ENCODE peak calls at places on chromosomes 12 and 14, in seven cellular contexts. L, J, I, T, U, C and R are unnamed samples.

GRCh38 chr12:54040148-54040494 is 7.3 kb downstream of the HOXC5 start:
- DNase-seq in L (no peak), C (no peak), T (no peak), J (no peak), U (peak), I (no peak), R (no peak)

GRCh38 chr14:64235652-64236640 is 58.2 kb downstream of the ESR2 start:
- DNase-seq in I (no peak), J (no peak), L (no peak), U (no peak), T (no peak), C (no peak), R (no peak)

GRCh38 chr12:65536876-65537661 is 258.6 kb downstream of the MSRB3 start:
- DNase-seq in J (peak), L (no peak), C (peak), U (no peak), T (no peak), I (peak), R (no peak)

GRCh38 chr14:105600939-105601359 is 74.6 kb downstream of the TMEM121 start:
- DNase-seq in U (no peak), I (no peak), L (no peak), C (no peak), T (no peak), J (no peak), R (no peak)

GRCh38 chr14:24080888-24081738 is 9.8 kb downstream of the CPNE6 start:
- DNase-seq in T (no peak), C (peak), I (peak), L (no peak), J (no peak), U (peak), R (no peak)

GRCh38 chr12:14256139-14256538 is 109.3 kb upstream of the ATF7IP start:
- DNase-seq in I (no peak), U (no peak), L (no peak), T (no peak), C (peak), J (no peak), R (no peak)

GRCh38 chr14:100108840-100109593 is 43.8 kb downstream of the EVL start:
- DNase-seq in I (no peak), U (no peak), L (peak), J (no peak), T (no peak), C (no peak), R (no peak)

GRCh38 chr12:76013603-76014002 is 18.0 kb downstream of the PHLDA1 start:
- DNase-seq in U (no peak), C (no peak), T (no peak), I (no peak), J (no peak), L (no peak), R (no peak)

GRCh38 chr14:101055106-101055662 is 151.7 kb upstream of the RTL1 start:
- DNase-seq in L (no peak), I (no peak), T (no peak), C (no peak), U (no peak), J (no peak), R (no peak)

GRCh38 chr12:116698554-116698953 is 39.3 kb downstream of the SPRING1 start:
- DNase-seq in I (no peak), U (no peak), J (no peak), C (no peak), L (no peak), T (no peak), R (no peak)

GRCh38 chr14:100868621-100869370 is 34.7 kb downstream of the RTL1 start:
- DNase-seq in U (no peak), C (no peak), T (no peak), J (no peak), L (peak), I (no peak), R (no peak)

GRCh38 chr12:98456583-98457573 is 58.5 kb upstream of the TMPO start:
- DNase-seq in U (peak), I (peak), L (no peak), J (peak), T (no peak), C (peak), R (no peak)

GRCh38 chr12:49446571-49446970 is 79.3 kb downstream of the SPATS2 start:
- DNase-seq in U (no peak), J (no peak), I (no peak), C (no peak), L (no peak), T (no peak), R (no peak)

GRCh38 chr12:40735551-40736230 is 43.5 kb downstream of the CNTN1 start:
- DNase-seq in I (no peak), C (no peak), T (no peak), L (no peak), J (no peak), U (no peak), R (no peak)

GRCh38 chr14:23071244-23071974 is 14.1 kb upstream of the CDH24 start:
- DNase-seq in U (peak), L (peak), T (peak), I (peak), J (peak), C (peak), R (peak)

GRCh38 chr14:66117600-66117999 is 368.6 kb upstream of the CCDC196 start:
- DNase-seq in L (no peak), J (no peak), I (no peak), U (no peak), C (peak), T (no peak), R (no peak)

GRCh38 chr12:121628037-121628436 is 1.7 kb downstream of the ORAI1 start:
- DNase-seq in L (no peak), T (no peak), J (no peak), U (peak), I (no peak), C (no peak), R (no peak)

GRCh38 chr12:82412246-82412645 is 53.9 kb downstream of the METTL25 start:
- DNase-seq in T (peak), J (no peak), C (no peak), U (no peak), I (no peak), L (no peak), R (no peak)

GRCh38 chr14:59244581-59244980 is 56.1 kb downstream of the DAAM1 start:
- DNase-seq in I (no peak), T (no peak), J (no peak), C (no peak), U (no peak), L (no peak), R (no peak)

GRCh38 chr14:64983439-64984310 is 3.0 kb upstream of the FNTB start:
- DNase-seq in C (peak), T (no peak), U (peak), I (peak), L (no peak), J (no peak), R (no peak)

GRCh38 chr12:13686243-13686642 is 295.2 kb downstream of the GRIN2B start:
- DNase-seq in I (no peak), J (no peak), T (no peak), C (no peak), U (no peak), L (no peak), R (no peak)

GRCh38 chr12:122423258-122424165 is 1.0 kb upstream of the CLIP1 start:
- DNase-seq in L (no peak), J (no peak), T (no peak), C (peak), U (no peak), I (peak), R (peak)

GRCh38 chr12:121128908-121129704 is 3.6 kb upstream of the P2RX7 start:
- DNase-seq in T (peak), I (peak), J (peak), C (peak), U (peak), L (peak), R (peak)

GRCh38 chr14:51776102-51776894 is 84.1 kb upstream of the GNG2 start:
- DNase-seq in J (peak), C (peak), U (peak), T (no peak), I (no peak), L (no peak), R (no peak)

GRCh38 chr12:4824415-4824814 is 85.3 kb upstream of the KCNA1 start:
- DNase-seq in C (peak), U (no peak), L (no peak), T (no peak), J (no peak), I (no peak), R (no peak)

GRCh38 chr14:55129086-55129427 is at the start of gene LGALS3:
- DNase-seq in L (peak), T (no peak), J (peak), U (peak), C (peak), I (peak), R (no peak)

GRCh38 chr12:27226319-27226984 is 17.6 kb upstream of the STK38L start:
- DNase-seq in I (no peak), C (peak), J (peak), T (no peak), L (no peak), U (no peak), R (no peak)

GRCh38 chr12:107634530-107634929 is 51.1 kb upstream of the PWP1 start:
- DNase-seq in U (no peak), T (no peak), C (no peak), L (no peak), J (no peak), I (no peak), R (no peak)

GRCh38 chr14:102625564-102626296 is 33.3 kb downstream of the RCOR1 start:
- DNase-seq in J (no peak), I (no peak), T (no peak), U (no peak), C (no peak), L (no peak), R (no peak)

GRCh38 chr12:47867496-47867941 is 37.3 kb downstream of the VDR start:
- DNase-seq in I (peak), U (peak), C (peak), L (no peak), T (no peak), J (no peak), R (no peak)

GRCh38 chr14:64721899-64722298 is 17.7 kb downstream of the PLEKHG3 start:
- DNase-seq in I (no peak), C (no peak), J (no peak), L (no peak), U (no peak), T (no peak), R (no peak)

GRCh38 chr12:109777544-109777943 is 55.7 kb downstream of the TRPV4 start:
- DNase-seq in L (no peak), U (peak), J (no peak), T (no peak), I (no peak), C (peak), R (no peak)

GRCh38 chr12:120231316-120232011 is 30.6 kb upstream of the RPLP0 start:
- DNase-seq in U (peak), C (peak), L (no peak), I (peak), J (peak), T (peak), R (no peak)

GRCh38 chr12:12734561-12735071 is 17.4 kb downstream of the CDKN1B start:
- DNase-seq in L (no peak), T (no peak), J (no peak), I (no peak), C (no peak), U (no peak), R (no peak)

GRCh38 chr12:130977759-130978127 is 24.0 kb downstream of the ADGRD1 start:
- DNase-seq in T (no peak), L (no peak), C (no peak), U (no peak), J (no peak), I (no peak), R (no peak)

GRCh38 chr14:54275997-54276396 is 120.8 kb upstream of the CDKN3 start:
- DNase-seq in L (no peak), C (no peak), I (no peak), J (no peak), U (no peak), T (no peak), R (no peak)

GRCh38 chr12:100656806-100657205 is 83.3 kb downstream of the GAS2L3 start:
- DNase-seq in U (no peak), J (no peak), C (no peak), L (no peak), I (no peak), T (no peak), R (no peak)

GRCh38 chr12:21766403-21766802 is 8.1 kb downstream of the KCNJ8 start:
- DNase-seq in T (no peak), I (no peak), J (no peak), U (no peak), L (no peak), C (no peak), R (no peak)

DNA sequence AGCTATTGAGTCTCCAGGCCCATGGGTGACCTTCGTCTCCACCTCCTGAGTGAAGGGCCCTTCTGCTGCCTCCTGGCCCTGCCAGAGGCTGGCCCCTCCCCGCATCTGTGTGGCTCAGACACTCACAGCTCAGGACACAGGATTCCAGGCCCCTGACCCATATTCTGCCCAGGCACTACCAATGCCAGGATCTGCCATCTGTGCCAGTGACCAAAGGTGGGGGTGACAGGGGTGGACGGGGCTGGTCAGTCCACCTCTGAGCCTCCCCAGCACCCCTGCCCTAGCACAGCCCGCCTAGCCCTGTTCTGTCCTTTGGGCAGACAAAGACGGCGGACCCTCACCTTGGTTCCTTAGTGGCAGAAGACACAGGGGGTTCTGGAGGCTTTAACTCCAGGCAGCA is 2.8 kb downstream of the ASB2 start:
- DNase-seq in L (no peak), J (no peak), U (no peak), C (no peak), T (no peak), I (no peak), R (no peak)
- H3K4me3 ChIP-seq in L (no peak), J (no peak), U (no peak), C (no peak), T (no peak), I (no peak), R (peak)

GRCh38 chr12:2613674-2614073 is 181.1 kb upstream of the FKBP4 start:
- DNase-seq in C (peak), L (no peak), T (no peak), U (no peak), I (no peak), J (no peak), R (no peak)
- TF ChIP-seq POLR2AphosphoS5 in C (no peak), L (no peak), T (no peak), U (no peak), I (peak), J (peak), R (peak)

GRCh38 chr12:52818376-52818775 is 4.5 kb upstream of the KRT4 start:
- DNase-seq in U (no peak), C (no peak), L (no peak), I (no peak), J (no peak), T (no peak), R (no peak)
- H3K4me3 ChIP-seq in U (no peak), C (no peak), L (no peak), I (no peak), J (no peak), T (no peak), R (no peak)

GRCh38 chr14:69767369-69767999 is 542 bp downstream of the SRSF5 start:
- DNase-seq in T (peak), C (peak), I (peak), J (peak), U (peak), L (peak), R (peak)

GRCh38 chr14:69771136-69771535 is 4.2 kb downstream of the SRSF5 start:
- DNase-seq in C (no peak), U (no peak), T (no peak), L (no peak), I (no peak), J (no peak), R (no peak)

GRCh38 chr14:69768873-69769272 is 1.9 kb downstream of the SRSF5 start:
- DNase-seq in C (peak), I (no peak), L (no peak), J (no peak), T (no peak), U (no peak), R (no peak)

GRCh38 chr14:69770559-69770958 is 3.6 kb downstream of the SRSF5 start:
- DNase-seq in J (no peak), C (no peak), T (no peak), I (no peak), U (no peak), L (no peak), R (peak)

GRCh38 chr14:69769623-69770022 is 2.7 kb downstream of the SRSF5 start:
- DNase-seq in C (no peak), U (no peak), T (no peak), I (no peak), L (no peak), J (no peak), R (peak)
- TF ChIP-seq POLR2AphosphoS5 in C (no peak), U (no peak), T (no peak), I (no peak), L (no peak), J (peak), R (no peak)

GRCh38 chr12:95336387-95337067 is 118.9 kb downstream of the VEZT start:
- DNase-seq in J (peak), U (peak), T (no peak), L (peak), I (peak), C (peak), R (no peak)

GRCh38 chr12:95339086-95339788 is 121.6 kb downstream of the VEZT start:
- DNase-seq in J (no peak), T (no peak), L (no peak), U (no peak), C (no peak), I (no peak), R (no peak)

GRCh38 chr12:95337176-95337575 is 119.6 kb downstream of the VEZT start:
- DNase-seq in T (no peak), J (no peak), C (no peak), I (no peak), U (no peak), L (no peak), R (no peak)

DNA sequence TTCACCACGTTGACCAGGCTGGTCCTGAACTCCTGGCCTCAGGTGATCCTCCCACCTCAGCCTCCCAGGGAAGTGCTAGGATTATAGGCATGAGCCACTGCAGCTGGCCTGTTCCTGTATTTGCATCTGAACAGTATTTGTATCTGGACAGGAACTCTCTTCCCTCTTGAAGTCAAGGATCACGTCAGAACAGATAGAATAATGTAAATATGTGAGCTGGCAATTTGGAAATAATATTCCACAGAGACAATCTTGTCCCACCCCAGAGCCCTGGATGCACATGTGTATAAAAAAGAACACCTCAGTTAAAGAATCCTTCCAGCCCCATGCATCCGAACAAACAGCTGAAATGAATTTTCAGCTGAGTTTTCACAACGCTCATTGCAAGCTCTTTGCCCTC is 118.3 kb downstream of the VEZT start:
- DNase-seq in C (no peak), I (no peak), J (no peak), T (no peak), U (no peak), L (no peak), R (no peak)
- H3K4me3 ChIP-seq in C (no peak), I (peak), J (no peak), T (no peak), U (no peak), L (no peak), R (peak)

DNA sequence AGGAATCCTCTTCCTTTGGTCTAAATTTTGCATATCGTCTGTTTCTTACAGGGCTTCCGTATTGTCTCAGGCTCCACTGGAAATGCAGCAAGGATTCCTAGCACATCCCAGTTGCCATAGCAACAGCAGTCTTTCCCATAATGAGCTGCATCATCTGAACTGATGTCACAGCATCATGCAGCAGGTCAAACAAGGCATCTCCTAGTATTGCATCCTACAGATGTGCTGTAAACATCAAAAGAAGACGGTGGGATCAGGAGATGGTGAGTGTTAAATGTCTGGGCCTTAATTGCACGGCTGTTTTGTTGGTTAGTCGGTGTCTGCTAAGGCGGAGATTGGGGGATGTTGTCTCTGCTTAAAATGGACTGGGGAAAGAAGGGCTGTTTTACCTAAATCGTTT is at the start of gene AKAP6:
- DNase-seq in L (no peak), I (no peak), J (no peak), U (peak), C (no peak), T (no peak), R (no peak)
- TF ChIP-seq POLR2AphosphoS5 in L (no peak), I (no peak), J (no peak), U (no peak), C (no peak), T (no peak), R (no peak)

GRCh38 chr14:69005432-69006148 is 26.5 kb upstream of the ACTN1 start:
- DNase-seq in L (peak), I (peak), T (no peak), C (peak), J (peak), U (no peak), R (peak)
- H3K4me3 ChIP-seq in L (no peak), I (no peak), T (no peak), C (no peak), J (no peak), U (no peak), R (no peak)

DNA sequence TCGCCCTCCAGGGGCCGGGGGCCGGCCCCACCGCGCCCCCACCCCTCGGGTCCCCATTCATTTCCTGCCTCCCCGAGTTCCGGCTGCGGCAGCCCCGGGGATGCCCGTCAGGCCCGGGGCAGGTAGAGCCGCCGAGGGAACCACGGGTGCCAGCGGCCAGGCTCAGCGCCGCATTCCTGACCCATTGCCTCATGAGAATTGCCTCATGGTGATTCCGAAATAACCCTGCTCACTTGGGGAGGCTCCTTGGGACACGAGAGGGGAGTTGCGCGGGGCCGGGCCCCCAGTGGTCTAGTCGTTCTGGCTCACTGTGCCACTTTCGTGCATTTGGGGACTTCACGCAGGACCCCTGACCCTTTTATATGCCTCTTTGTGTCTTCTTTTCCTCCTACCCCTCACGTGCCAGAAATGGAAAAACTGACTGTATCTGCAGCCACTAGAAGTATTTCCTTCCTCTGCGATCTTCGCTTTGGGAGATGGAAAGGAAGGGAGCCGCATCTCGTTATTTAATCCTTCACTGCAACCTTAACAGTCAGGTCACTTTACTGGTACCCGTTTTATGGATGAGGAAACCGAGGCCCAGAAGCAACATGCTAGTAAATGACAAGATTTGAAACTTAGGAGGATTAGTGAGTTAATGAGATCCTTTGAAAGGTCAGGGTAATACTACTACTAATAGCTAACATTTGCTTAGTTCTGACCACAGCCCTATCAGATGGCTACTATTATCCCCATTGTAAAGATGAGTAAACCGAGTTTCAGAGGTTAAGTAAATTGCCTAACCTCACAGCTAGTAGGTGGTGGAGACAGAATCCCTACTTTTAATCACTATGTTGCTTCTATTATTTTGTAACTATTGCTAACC is 754 bp downstream of the PTPN11 start:
- DNase-seq in T (no peak), U (no peak), L (peak), J (peak), C (peak), I (peak), R (peak)
- TF ChIP-seq POLR2AphosphoS5 in T (no peak), U (no peak), L (peak), J (peak), C (no peak), I (no peak), R (peak)